ENCODE peak calls at places on chromosomes 6 and 20, in four cellular contexts. V is Peyer's patch, S is HCT116, W is K562. Z is an unnamed sample.

GRCh38 chr6:24614048-24614420 is 32.0 kb downstream of the KIAA0319 start:
- DNase-seq in S (no peak), V (no peak), W (no peak), Z (no peak)

GRCh38 chr20:43726811-43727338 is at the start of gene GTSF1L:
- DNase-seq in V (no peak), W (no peak), S (no peak), Z (peak)

GRCh38 chr20:57266251-57267157 is at the start of gene BMP7:
- DNase-seq in V (no peak), S (no peak), W (no peak), Z (no peak)

GRCh38 chr6:143952947-143953346 is 55.1 kb downstream of the PLAGL1 start:
- DNase-seq in W (no peak), S (no peak), V (no peak), Z (no peak)

GRCh38 chr20:63064310-63064709 is 57.5 kb upstream of the BHLHE23 start:
- DNase-seq in W (no peak), S (no peak), V (peak), Z (no peak)

GRCh38 chr20:49420292-49420691 is 62.2 kb downstream of the KCNB1 start:
- DNase-seq in W (no peak), V (no peak), S (no peak), Z (no peak)

GRCh38 chr6:35023091-35023490 is 118.0 kb downstream of the TCP11 start:
- DNase-seq in W (no peak), V (no peak), S (no peak), Z (no peak)

GRCh38 chr20:59439243-59439642 is 138.8 kb downstream of the EDN3 start:
- DNase-seq in V (no peak), W (peak), S (no peak), Z (no peak)

GRCh38 chr20:48841196-48841860 is 13.5 kb upstream of the PREX1 start:
- DNase-seq in W (no peak), S (no peak), V (no peak), Z (no peak)

GRCh38 chr20:4230185-4230584 is 214.8 kb upstream of the RNF24 start:
- DNase-seq in S (no peak), W (no peak), V (no peak), Z (no peak)

GRCh38 chr6:3306848-3307247 is 48.1 kb downstream of the PSMG4 start:
- DNase-seq in W (no peak), S (no peak), V (no peak), Z (no peak)

GRCh38 chr20:53597521-53598120 is 4.0 kb upstream of the ZNF217 start:
- DNase-seq in V (no peak), W (no peak), S (no peak), Z (no peak)

GRCh38 chr6:40545954-40546353 is 41.2 kb downstream of the LRFN2 start:
- DNase-seq in W (no peak), V (peak), S (no peak), Z (no peak)

GRCh38 chr6:62775427-62776022 is 435.7 kb upstream of the FKBP1C start:
- DNase-seq in V (no peak), S (peak), W (no peak), Z (no peak)

GRCh38 chr6:5087389-5087788 is 2.2 kb downstream of the PPP1R3G start:
- DNase-seq in W (no peak), S (no peak), V (no peak), Z (no peak)

GRCh38 chr6:133033263-133033662 is 207.9 kb upstream of the EYA4 start:
- DNase-seq in S (no peak), V (no peak), W (no peak), Z (no peak)

GRCh38 chr6:118656822-118657451 is 5.5 kb upstream of the CEP85L start:
- DNase-seq in W (no peak), S (no peak), V (no peak), Z (no peak)

GRCh38 chr6:74137910-74138309 is 441.9 kb downstream of the CD109 start:
- DNase-seq in W (no peak), S (peak), V (no peak), Z (no peak)

GRCh38 chr6:14321992-14322772 is 204.6 kb downstream of the CD83 start:
- DNase-seq in W (no peak), V (no peak), S (peak), Z (no peak)

GRCh38 chr20:56454754-56455153 is 13.7 kb upstream of the RTF2 start:
- DNase-seq in S (no peak), V (no peak), W (no peak), Z (no peak)

GRCh38 chr20:62768815-62769287 is 27.4 kb upstream of the MRGBP start:
- DNase-seq in S (no peak), W (no peak), V (no peak), Z (peak)

GRCh38 chr6:1190361-1190760 is 121.5 kb upstream of the FOXQ1 start:
- DNase-seq in W (no peak), S (no peak), V (no peak), Z (peak)

GRCh38 chr6:11431455-11431937 is 106.1 kb upstream of the TMEM170B start:
- DNase-seq in V (no peak), W (no peak), S (no peak), Z (no peak)

GRCh38 chr20:560680-561079 is 17.1 kb upstream of the CSNK2A1 start:
- DNase-seq in V (no peak), W (no peak), S (no peak), Z (no peak)

GRCh38 chr6:67606905-67607828 is 1027.9 kb upstream of the ADGRB3 start:
- DNase-seq in W (no peak), V (no peak), S (no peak), Z (no peak)

GRCh38 chr6:36139991-36140710 is 9.8 kb downstream of the MAPK13 start:
- DNase-seq in W (peak), S (no peak), V (no peak), Z (no peak)

GRCh38 chr20:13212750-13213149 is 8.3 kb upstream of the ISM1 start:
- DNase-seq in V (no peak), S (no peak), W (no peak), Z (no peak)

GRCh38 chr6:71349976-71350615 is 61.5 kb downstream of the OGFRL1 start:
- DNase-seq in S (no peak), V (no peak), W (no peak), Z (no peak)

GRCh38 chr6:47471911-47472310 is 5.7 kb upstream of the CD2AP start:
- DNase-seq in V (no peak), S (no peak), W (no peak), Z (no peak)

GRCh38 chr6:136405410-136406029 is 115.9 kb upstream of the BCLAF1 start:
- DNase-seq in W (no peak), V (no peak), S (no peak), Z (no peak)

GRCh38 chr6:142737368-142738060 is 207.5 kb downstream of the HIVEP2 start:
- DNase-seq in W (no peak), V (no peak), S (peak), Z (no peak)

GRCh38 chr6:14748679-14749078 is 497.2 kb upstream of the JARID2 start:
- DNase-seq in V (no peak), S (no peak), W (no peak), Z (no peak)

GRCh38 chr6:137222376-137222775 is 3.2 kb upstream of the IFNGR1 start:
- DNase-seq in V (no peak), W (no peak), S (no peak), Z (no peak)

GRCh38 chr6:12288844-12289654 is 1.1 kb upstream of the EDN1 start:
- DNase-seq in V (no peak), W (peak), S (peak), Z (no peak)

GRCh38 chr6:132133734-132134490 is 182.7 kb upstream of the CCN2 start:
- DNase-seq in S (no peak), V (no peak), W (no peak), Z (no peak)

GRCh38 chr6:23498013-23498412 is 628.0 kb upstream of the NRSN1 start:
- DNase-seq in S (no peak), V (no peak), W (no peak), Z (no peak)

GRCh38 chr20:17938889-17939619 is 29.5 kb downstream of the SNX5 start:
- DNase-seq in V (peak), S (peak), W (peak), Z (peak)

GRCh38 chr6:90739802-90740201 is 152.9 kb upstream of the MAP3K7 start:
- DNase-seq in V (no peak), W (no peak), S (no peak), Z (no peak)

GRCh38 chr6:8953310-8953709 is 518.0 kb upstream of the SLC35B3 start:
- DNase-seq in V (no peak), W (no peak), S (no peak), Z (no peak)

GRCh38 chr6:18122128-18123093 is at the start of gene NHLRC1:
- DNase-seq in W (no peak), V (peak), S (no peak), Z (no peak)
- TF ChIP-seq POLR2A in W (no peak), V (peak), S (no peak), Z (no peak)

DNA sequence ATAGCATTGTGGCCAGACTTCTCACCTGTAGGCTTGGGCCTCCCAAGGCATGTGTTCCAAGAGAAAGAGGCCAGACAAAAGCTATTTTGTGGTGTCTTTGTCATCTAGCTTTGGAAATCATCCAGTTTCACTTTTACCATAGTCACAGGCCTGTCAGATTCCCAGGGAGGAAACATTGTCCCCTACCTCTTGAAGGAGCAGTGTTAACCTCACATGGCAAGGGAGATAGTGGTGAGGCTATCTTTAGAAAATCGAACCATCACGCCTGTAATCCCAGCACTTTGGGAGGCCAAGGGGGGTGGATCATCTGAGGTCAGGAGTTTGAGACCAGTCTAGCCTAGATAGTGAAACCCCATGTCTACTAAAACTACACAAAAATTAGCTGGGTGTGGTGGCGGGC is 42.3 kb upstream of the RALGAPA2 start:
- DNase-seq in W (no peak), V (no peak), S (no peak), Z (no peak)
- TF ChIP-seq POLR2A in W (no peak), V (no peak), S (no peak), Z (no peak)

GRCh38 chr20:32743237-32744112 is at the start of gene COMMD7:
- DNase-seq in S (no peak), W (peak), V (peak), Z (no peak)
- TF ChIP-seq POLR2A in S (no peak), W (no peak), V (no peak), Z (peak)

DNA sequence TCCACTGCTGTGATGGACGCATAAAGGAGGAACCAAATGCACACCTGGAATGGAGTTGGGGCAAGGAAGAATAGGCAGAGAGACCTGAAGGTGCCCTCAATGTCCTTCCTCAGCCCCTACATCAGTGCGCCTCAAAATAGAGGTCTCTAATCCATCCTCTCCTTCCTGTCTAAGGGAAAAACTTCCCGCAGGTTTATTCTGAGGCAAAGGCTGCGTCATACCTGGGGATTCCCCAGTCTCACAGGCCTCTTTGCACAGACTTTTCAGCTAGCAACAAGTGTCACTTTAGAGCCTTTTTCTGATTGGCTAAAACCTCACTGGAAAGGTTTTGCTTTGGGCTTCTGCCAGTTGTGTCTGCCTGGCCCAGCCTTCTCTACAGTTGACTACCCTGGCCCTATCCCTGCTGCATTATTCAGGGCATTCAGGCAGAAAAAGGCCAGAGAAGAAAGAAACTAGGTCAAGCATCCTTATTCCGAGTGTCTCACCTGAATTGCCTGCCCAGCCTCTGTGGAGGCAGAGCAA is 1.8 kb upstream of the HLA-DQB1 start:
- DNase-seq in W (no peak), V (no peak), S (peak), Z (no peak)
- TF ChIP-seq POLR2A in W (no peak), V (no peak), S (no peak), Z (no peak)